ENCODE peak calls at places on chromosome 5, in four cellular contexts. I, V, R and U are unnamed samples.

GRCh38 chr5:132591140-132591539 is 34.4 kb downstream of the RAD50 start:
- DNase-seq in I (peak; percentile 27), V (no peak), R (no peak), U (peak; percentile 38)

GRCh38 chr5:62256161-62257017 is 49.6 kb upstream of the KIF2A start:
- DNase-seq in I (peak; percentile 72), V (no peak), R (no peak), U (no peak)

GRCh38 chr5:59462954-59463353 is 430.6 kb downstream of the PDE4D start:
- DNase-seq in I (no peak), V (no peak), R (no peak), U (no peak)

GRCh38 chr5:157864067-157864466 is 5.1 kb upstream of the CLINT1 start:
- DNase-seq in I (no peak), V (no peak), R (no peak), U (no peak)

GRCh38 chr5:90479611-90480385 is 5.1 kb downstream of the POLR3G start:
- DNase-seq in I (no peak), V (no peak), R (no peak), U (peak; percentile 59)

GRCh38 chr5:107425541-107426031 is 245.2 kb downstream of the EFNA5 start:
- DNase-seq in I (no peak), V (peak; percentile 35), R (no peak), U (peak; percentile 80)

GRCh38 chr5:91417219-91417618 is 34.1 kb upstream of the ARRDC3 start:
- DNase-seq in I (no peak), V (no peak), R (no peak), U (peak; percentile 62)

GRCh38 chr5:57216714-57217113 is 42.9 kb downstream of the GPBP1 start:
- DNase-seq in I (no peak), V (no peak), R (no peak), U (peak; percentile 82)

GRCh38 chr5:64207978-64208377 is 42.3 kb downstream of the RNF180 start:
- DNase-seq in I (peak; percentile 1), V (no peak), R (no peak), U (peak; percentile 3)

GRCh38 chr5:50711280-50711679 is 44.8 kb downstream of the PARP8 start:
- DNase-seq in I (no peak), V (no peak), R (peak; percentile 87), U (peak; percentile 8)

GRCh38 chr5:177226882-177227281 is 76.6 kb downstream of the RAB24 start:
- DNase-seq in I (no peak), V (no peak), R (no peak), U (no peak)

GRCh38 chr5:176629853-176630680 is at the start of the genes EIF4E1B and SNCB:
- DNase-seq in I (peak; percentile 72), V (peak; percentile 64), R (no peak), U (no peak)

GRCh38 chr5:55994998-55995914 is 493 bp upstream of the IL6ST start:
- DNase-seq in I (peak; percentile 97), V (peak; percentile 96), R (peak; percentile 78), U (peak; percentile 96)

GRCh38 chr5:158819840-158820620 is 279.7 kb downstream of the EBF1 start:
- DNase-seq in I (no peak), V (no peak), R (peak; percentile 77), U (peak; percentile 33)

GRCh38 chr5:56561-57290 is 35.2 kb upstream of the PLEKHG4B start:
- DNase-seq in I (peak; percentile 67), V (no peak), R (no peak), U (peak; percentile 52)

GRCh38 chr5:113266913-113267227 is 167.9 kb downstream of the TSSK1B start:
- DNase-seq in I (no peak), V (no peak), R (no peak), U (no peak)

GRCh38 chr5:178839319-178839704 is 20.4 kb upstream of the ZNF354B start:
- DNase-seq in I (peak; percentile 57), V (no peak), R (no peak), U (no peak)

GRCh38 chr5:32506809-32507208 is 62.3 kb upstream of the ZFR start:
- DNase-seq in I (no peak), V (no peak), R (no peak), U (peak; percentile 91)

GRCh38 chr5:39014544-39014943 is 59.7 kb downstream of the RICTOR start:
- DNase-seq in I (no peak), V (no peak), R (no peak), U (peak; percentile 97)

GRCh38 chr5:652773-653350 is 40.3 kb downstream of the TPPP start:
- DNase-seq in I (no peak), V (no peak), R (no peak), U (no peak)

GRCh38 chr5:56829137-56829536 is 13.8 kb downstream of the MAP3K1 start:
- DNase-seq in I (peak; percentile 35), V (no peak), R (no peak), U (peak; percentile 52)

GRCh38 chr5:55278778-55279177 is 28.7 kb downstream of the DHX29 start:
- DNase-seq in I (no peak), V (no peak), R (no peak), U (peak; percentile 75)

GRCh38 chr5:175223336-175223735 is 220.6 kb downstream of the DRD1 start:
- DNase-seq in I (no peak), V (no peak), R (no peak), U (no peak)

GRCh38 chr5:9090381-9091026 is 455.4 kb downstream of the SEMA5A start:
- DNase-seq in I (no peak), V (no peak), R (no peak), U (no peak)

GRCh38 chr5:133967715-133968056 is 739 bp downstream of the C5orf15 start:
- DNase-seq in I (peak; percentile 43), V (no peak), R (no peak), U (peak; percentile 59)

GRCh38 chr5:125342938-125343401 is 596.5 kb upstream of the ZNF608 start:
- DNase-seq in I (no peak), V (no peak), R (no peak), U (peak; percentile 84)

GRCh38 chr5:123181394-123181801 is 92.4 kb downstream of the PRDM6 start:
- DNase-seq in I (no peak), V (no peak), R (no peak), U (peak; percentile 10)

GRCh38 chr5:39148983-39149534 is 70.3 kb downstream of the FYB1 start:
- DNase-seq in I (peak; percentile 53), V (no peak), R (no peak), U (peak; percentile 24)

GRCh38 chr5:173515526-173515925 is 100.9 kb downstream of the BOD1 start:
- DNase-seq in I (no peak), V (no peak), R (no peak), U (peak; percentile 76)

GRCh38 chr5:154844800-154845199 is 5.6 kb downstream of the FAXDC2 start:
- DNase-seq in I (peak; percentile 47), V (no peak), R (no peak), U (no peak)

GRCh38 chr5:172499287-172499686 is 45.0 kb upstream of the SH3PXD2B start:
- DNase-seq in I (no peak), V (no peak), R (no peak), U (no peak)

DNA sequence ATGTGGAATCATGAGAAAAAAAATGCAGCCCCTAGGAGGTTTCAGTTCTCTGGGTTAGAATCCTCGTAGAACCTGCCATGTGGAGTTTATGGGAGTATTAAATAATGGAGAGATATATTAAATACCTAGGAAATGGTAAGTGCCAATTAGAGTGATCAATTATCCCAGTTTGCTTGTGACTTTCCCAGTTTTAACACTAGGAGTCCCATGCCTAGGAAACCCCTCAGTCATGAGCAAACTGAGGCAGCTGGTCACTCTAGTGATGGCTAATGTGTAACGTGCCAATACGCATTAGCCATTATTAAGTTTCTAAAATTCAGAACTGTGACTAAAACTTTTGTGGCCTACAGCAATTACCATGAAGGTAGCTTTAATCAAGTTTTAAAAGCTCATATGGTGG is 720.6 kb downstream of the TAF11L14 start:
- DNase-seq in I (no peak), V (no peak), R (no peak), U (no peak)
- TF ChIP-seq ELK1 in I (no peak), V (no peak), R (no peak), U (no peak)

GRCh38 chr5:135695656-135696055 is 116.9 kb upstream of the CXCL14 start:
- DNase-seq in I (no peak), V (no peak), R (no peak), U (no peak)

GRCh38 chr5:135696317-135696716 is 117.5 kb upstream of the CXCL14 start:
- DNase-seq in I (no peak), V (no peak), R (no peak), U (no peak)

GRCh38 chr5:135694906-135695305 is 116.1 kb upstream of the CXCL14 start:
- DNase-seq in I (no peak), V (no peak), R (no peak), U (no peak)

GRCh38 chr5:135693371-135693955 is 114.7 kb upstream of the CXCL14 start:
- DNase-seq in I (no peak), V (no peak), R (no peak), U (no peak)

DNA sequence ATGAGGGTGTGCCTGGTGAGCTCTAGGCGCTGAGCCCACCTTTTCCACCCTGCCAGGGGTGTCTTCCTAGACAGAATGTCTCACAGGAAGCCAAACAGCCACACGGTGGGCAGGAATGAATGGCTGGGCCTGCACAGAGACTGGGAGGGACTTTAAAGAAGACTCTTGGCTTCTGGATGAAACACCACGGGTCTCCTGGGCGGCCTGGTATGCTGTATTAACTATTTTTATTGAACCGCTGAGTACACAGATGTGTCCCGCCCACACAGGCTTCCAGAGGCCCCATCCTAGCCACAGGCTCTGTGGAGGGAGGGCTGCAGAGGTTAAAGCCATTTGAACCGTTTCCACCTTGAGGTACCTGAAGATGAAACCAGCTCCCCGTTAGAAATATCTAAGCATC is 115.2 kb upstream of the CXCL14 start:
- DNase-seq in I (no peak), V (no peak), R (no peak), U (no peak)
- TF ChIP-seq ELK1 in I (no peak), V (no peak), R (no peak), U (no peak)

GRCh38 chr5:117189772-117190171 is 615.1 kb upstream of the SEMA6A start:
- DNase-seq in I (no peak), V (no peak), R (no peak), U (no peak)

GRCh38 chr5:117186751-117187150 is 612.1 kb upstream of the SEMA6A start:
- DNase-seq in I (no peak), V (no peak), R (no peak), U (no peak)

DNA sequence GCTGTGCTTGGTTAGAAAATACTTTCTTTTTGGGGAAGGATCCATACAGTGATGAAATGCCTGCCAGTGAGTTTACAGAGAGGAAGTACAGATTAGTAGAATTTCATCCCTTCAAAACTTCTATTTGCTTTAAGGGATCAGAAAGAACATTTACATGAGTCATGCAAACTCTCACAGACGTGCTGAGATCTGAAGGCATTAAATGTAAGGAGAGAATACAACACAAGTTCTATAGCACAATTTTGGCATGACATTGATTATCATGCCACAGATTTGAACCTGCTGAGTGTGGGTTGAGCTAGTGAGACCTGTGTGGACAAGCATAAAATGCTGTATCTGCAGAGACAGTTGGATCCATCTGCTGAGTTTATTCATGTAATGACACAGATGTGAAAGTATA is 613.6 kb upstream of the SEMA6A start:
- DNase-seq in I (no peak), V (no peak), R (no peak), U (no peak)
- TF ChIP-seq ELK1 in I (no peak), V (no peak), R (no peak), U (no peak)

GRCh38 chr5:95907067-95907705 is 54.5 kb downstream of the ELL2 start:
- DNase-seq in I (no peak), V (no peak), R (no peak), U (no peak)
- TF ChIP-seq ELK1 in I (no peak), V (no peak), R (no peak), U (no peak)